ENCODE peak calls at places on chromosomes 16 and 17, in seven cellular contexts. D is CD4-positive, alpha-beta T cell; Y is foreskin fibroblast; W is breast epithelium; R is heart right ventricle; G is endothelial cell; F is kidney. M is an unnamed sample.

GRCh38 chr17:8611671-8612298 is 18.7 kb downstream of the MYH10 start:
- DNase-seq in D (no peak), Y (peak; percentile 34), W (no peak), R (no peak), G (no peak), F (no peak), M (no peak)

GRCh38 chr17:45745843-45746494 is 38.2 kb upstream of the CRHR1 start:
- DNase-seq in D (no peak), Y (no peak), W (no peak), R (no peak), G (no peak), F (peak; percentile 35), M (no peak)

GRCh38 chr16:26614102-26614864 is 452.4 kb upstream of the C16orf82 start:
- DNase-seq in D (no peak), Y (no peak), W (no peak), R (no peak), G (peak; percentile 15), F (no peak), M (no peak)

GRCh38 chr16:57013268-57013667 is 23.9 kb downstream of the NLRC5 start:
- DNase-seq in D (no peak), Y (peak; percentile 62), W (no peak), R (no peak), G (no peak), F (no peak), M (no peak)

GRCh38 chr17:73657473-73658116 is 13.3 kb upstream of the SDK2 start:
- DNase-seq in D (peak; percentile 13), Y (no peak), W (no peak), R (peak; percentile 63), G (peak; percentile 77), F (no peak), M (no peak)

GRCh38 chr17:16916557-16916920 is 55.4 kb downstream of the TNFRSF13B start:
- DNase-seq in D (no peak), Y (no peak), W (peak; percentile 17), R (no peak), G (no peak), F (no peak), M (peak; percentile 26)

GRCh38 chr17:7408341-7408740 is 696 bp downstream of the NLGN2 start:
- DNase-seq in D (peak; percentile 19), Y (no peak), W (no peak), R (no peak), G (no peak), F (no peak), M (no peak)

GRCh38 chr16:53785044-53785443 is 81.1 kb downstream of the FTO start:
- DNase-seq in D (no peak), Y (no peak), W (no peak), R (no peak), G (no peak), F (no peak), M (no peak)

GRCh38 chr17:80499961-80500665 is 23.7 kb upstream of the NPTX1 start:
- DNase-seq in D (no peak), Y (no peak), W (no peak), R (no peak), G (no peak), F (no peak), M (no peak)

GRCh38 chr16:83994703-83995102 is 26.7 kb downstream of the NECAB2 start:
- DNase-seq in D (no peak), Y (no peak), W (no peak), R (no peak), G (no peak), F (no peak), M (no peak)

GRCh38 chr17:30389755-30390300 is 11.1 kb downstream of the CPD start:
- DNase-seq in D (no peak), Y (no peak), W (no peak), R (no peak), G (no peak), F (no peak), M (no peak)

GRCh38 chr16:85479972-85480726 is 133.0 kb upstream of the GSE1 start:
- DNase-seq in D (no peak), Y (no peak), W (no peak), R (peak; percentile 40), G (no peak), F (no peak), M (no peak)
- TF ChIP-seq CTCF in D (no peak), Y (no peak), W (no peak), R (peak; percentile 52), G (no peak), F (peak; percentile 14), M (peak; percentile 68)

DNA sequence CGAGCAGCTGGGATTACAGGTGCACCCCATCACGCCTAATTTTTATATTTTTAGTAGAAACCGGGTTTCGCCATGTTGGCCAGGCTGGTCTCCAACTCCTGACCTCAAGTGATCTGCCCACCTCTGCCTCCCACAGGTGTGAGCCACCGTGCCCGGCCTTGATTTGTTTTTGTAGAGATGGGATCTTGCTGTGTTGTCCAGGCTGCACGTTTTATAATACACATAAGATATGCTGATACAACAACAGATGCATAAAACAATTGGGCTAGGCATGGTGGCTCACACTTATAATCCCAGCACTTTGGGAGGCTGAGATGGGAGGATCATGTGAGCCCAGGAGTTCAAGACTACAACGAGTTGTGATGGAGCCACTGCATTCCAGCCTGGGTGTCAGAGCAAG is 6.0 kb downstream of the USP36 start:
- DNase-seq in D (no peak), Y (no peak), W (no peak), R (no peak), G (no peak), F (no peak), M (peak; percentile 21)
- TF ChIP-seq CTCF in D (no peak), Y (no peak), W (no peak), R (no peak), G (no peak), F (no peak), M (no peak)

GRCh38 chr17:65531508-65532431 is 29.7 kb downstream of the AXIN2 start:
- DNase-seq in D (no peak), Y (peak; percentile 65), W (no peak), R (peak; percentile 56), G (no peak), F (peak; percentile 88), M (no peak)
- TF ChIP-seq CTCF in D (no peak), Y (peak; percentile 38), W (peak; percentile 28), R (no peak), G (no peak), F (no peak), M (peak; percentile 58)

GRCh38 chr17:46870116-46870803 is 18.9 kb downstream of the WNT9B start:
- DNase-seq in D (no peak), Y (no peak), W (no peak), R (no peak), G (no peak), F (peak; percentile 70), M (no peak)

GRCh38 chr17:46868689-46869187 is 17.4 kb downstream of the WNT9B start:
- DNase-seq in D (no peak), Y (no peak), W (no peak), R (no peak), G (no peak), F (peak; percentile 23), M (peak; percentile 37)

GRCh38 chr17:46866325-46866724 is 14.9 kb downstream of the WNT9B start:
- DNase-seq in D (no peak), Y (no peak), W (no peak), R (no peak), G (no peak), F (peak; percentile 22), M (no peak)

GRCh38 chr17:46866747-46867146 is 15.4 kb downstream of the WNT9B start:
- DNase-seq in D (no peak), Y (no peak), W (no peak), R (no peak), G (no peak), F (no peak), M (no peak)

DNA sequence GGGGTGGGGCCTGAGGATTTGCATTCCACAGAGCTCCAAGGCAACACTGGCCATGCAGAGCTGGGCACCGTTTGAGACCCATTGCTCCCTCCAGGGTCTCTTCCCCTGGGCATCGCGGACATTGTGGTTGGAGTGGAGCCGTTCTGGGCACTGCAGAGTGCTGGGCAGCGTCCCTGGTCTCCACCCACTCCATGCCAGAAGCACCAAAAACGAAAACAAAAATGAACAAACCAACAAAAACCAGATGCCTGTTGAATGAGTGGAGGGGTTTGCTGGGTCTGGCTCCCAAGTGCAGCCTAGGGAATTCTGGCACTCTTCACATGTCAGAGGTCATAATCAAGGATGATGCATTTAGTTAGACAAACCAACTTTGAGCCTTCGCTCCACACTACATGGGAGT is 17.9 kb downstream of the WNT9B start:
- DNase-seq in D (no peak), Y (no peak), W (no peak), R (no peak), G (no peak), F (peak; percentile 27), M (peak; percentile 27)
- TF ChIP-seq CTCF in D (no peak), Y (no peak), W (no peak), R (no peak), G (no peak), F (no peak), M (no peak)

DNA sequence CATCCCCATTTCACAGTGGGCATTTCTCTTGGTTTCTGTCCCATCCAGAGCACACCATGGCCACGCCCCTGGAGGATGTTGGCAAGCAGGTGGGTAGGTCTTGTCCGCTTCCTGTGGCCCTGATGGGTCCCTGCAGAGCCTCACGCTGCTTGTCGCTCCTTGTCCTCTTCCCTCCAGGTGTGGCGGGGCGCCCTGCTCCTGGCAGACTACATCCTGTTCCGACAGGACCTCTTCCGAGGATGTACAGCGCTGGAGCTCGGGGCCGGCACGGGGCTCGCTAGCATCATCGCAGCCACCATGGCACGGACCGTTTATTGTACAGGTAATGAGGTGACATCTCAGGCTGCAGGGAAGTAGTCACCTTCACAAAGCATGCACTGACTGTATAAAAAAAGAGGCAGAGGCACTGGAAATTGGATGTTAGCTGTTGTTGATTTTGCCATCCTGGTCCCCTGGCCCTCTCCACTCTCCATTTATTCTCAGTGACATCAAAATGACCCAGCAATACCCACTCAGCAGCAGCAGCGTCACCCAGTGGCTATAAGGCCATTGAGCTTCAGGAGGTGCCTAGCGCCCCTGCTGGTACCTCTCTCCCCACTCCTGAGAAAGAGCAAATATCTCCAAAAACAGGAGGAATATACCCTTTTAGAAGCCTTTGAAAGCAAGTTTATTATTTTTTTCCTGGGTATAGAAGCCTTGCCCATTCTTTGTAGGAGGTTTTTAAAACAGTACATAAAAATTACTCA is 13.7 kb downstream of the METTL22 start:
- DNase-seq in D (no peak), Y (no peak), W (no peak), R (no peak), G (peak; percentile 51), F (no peak), M (no peak)
- TF ChIP-seq CTCF in D (no peak), Y (peak; percentile 73), W (no peak), R (peak; percentile 44), G (peak; percentile 49), F (no peak), M (peak; percentile 65)

GRCh38 chr17:39104657-39105056 is 46.8 kb downstream of the PLXDC1 start:
- DNase-seq in D (no peak), Y (no peak), W (no peak), R (no peak), G (no peak), F (no peak), M (no peak)
- TF ChIP-seq CTCF in D (no peak), Y (no peak), W (no peak), R (no peak), G (no peak), F (no peak), M (no peak)

M was measured in chondrocyte.